ENCODE peak calls at places on chromosomes 16 and 17, in eight cellular contexts. D is activated naive CD4-positive, alpha-beta T cell treated with Interleukin-2 at 50 U/mL for 16 hours; M is progenitor cell of endocrine pancreas; U is substantia nigra; X is stimulated activated CD8-positive, alpha-beta memory T cell treated with anti-CD3 and anti-CD28 coated beads, Interleukin-12 subunit alpha, Interleukin-12 subunit beta, amount 100 ng/mL, for 4 hours; Z is astrocyte of the hippocampus; I is NCI-H1694; C is activated gamma-delta T cell treated with anti-CD3 and anti-CD28 coated beads, Interleukin-2, amount 50 U/mL, for 16 hours. O is an unnamed sample.

GRCh38 chr16:47676628-47677177 is 215.6 kb downstream of the PHKB start:
- DNase-seq in X (no peak), Z (no peak), C (no peak), D (no peak), I (no peak), M (no peak), U (no peak), O (no peak)

GRCh38 chr17:2423271-2423670 is 22.4 kb upstream of the MNT start:
- DNase-seq in U (no peak), D (no peak), Z (no peak), M (no peak), X (no peak), C (no peak), I (no peak), O (no peak)

GRCh38 chr17:4733073-4733531 is 1.9 kb downstream of the MED11 start:
- DNase-seq in M (no peak), I (no peak), Z (no peak), D (no peak), U (peak), C (no peak), X (no peak), O (no peak)

GRCh38 chr16:16120044-16120381 is 103.3 kb downstream of the ABCC6 start:
- DNase-seq in D (no peak), U (no peak), Z (no peak), M (no peak), X (no peak), C (no peak), I (peak), O (no peak)

GRCh38 chr17:66178642-66179041 is 13.3 kb downstream of the CEP112 start:
- DNase-seq in D (no peak), X (no peak), M (no peak), C (no peak), Z (no peak), U (no peak), I (no peak), O (no peak)

GRCh38 chr17:77478899-77479298 is 338.1 kb downstream of the SEC14L1 start:
- DNase-seq in D (no peak), U (no peak), X (no peak), C (no peak), M (no peak), Z (no peak), I (no peak), O (no peak)

GRCh38 chr16:56956756-56957155 is 5.0 kb upstream of the CETP start:
- DNase-seq in M (no peak), X (no peak), Z (no peak), I (no peak), U (no peak), D (no peak), C (no peak), O (no peak)

GRCh38 chr17:19713462-19713861 is 2.9 kb downstream of the SLC47A2 start:
- DNase-seq in Z (no peak), C (no peak), X (no peak), U (no peak), M (no peak), D (no peak), I (no peak), O (no peak)

GRCh38 chr16:84091460-84091859 is 25.3 kb downstream of the MBTPS1 start:
- DNase-seq in Z (no peak), C (no peak), X (no peak), M (no peak), D (no peak), I (peak), U (no peak), O (no peak)

GRCh38 chr16:65829076-65829475 is 537.4 kb upstream of the CDH5 start:
- DNase-seq in I (no peak), X (no peak), U (no peak), M (no peak), D (no peak), C (no peak), Z (no peak), O (no peak)

GRCh38 chr17:76246080-76247066 is 6.1 kb upstream of the RNF157 start:
- DNase-seq in D (peak), U (no peak), C (no peak), Z (no peak), M (no peak), X (no peak), I (no peak), O (peak)

GRCh38 chr17:36089888-36090836 is at the start of gene CCL3:
- DNase-seq in C (no peak), D (peak), I (no peak), M (no peak), X (no peak), U (peak), Z (no peak), O (peak)

GRCh38 chr17:18377437-18378204 is at the start of gene EVPLL:
- DNase-seq in C (no peak), I (no peak), M (no peak), D (no peak), Z (no peak), U (no peak), X (no peak), O (no peak)

GRCh38 chr17:79904865-79905264 is 65.6 kb upstream of the CBX4 start:
- DNase-seq in U (no peak), X (no peak), C (no peak), M (no peak), I (no peak), Z (no peak), D (no peak), O (no peak)

GRCh38 chr17:82400206-82400605 is 17.9 kb upstream of the HEXD start:
- DNase-seq in X (no peak), U (no peak), M (no peak), D (no peak), C (no peak), I (no peak), Z (no peak), O (no peak)

GRCh38 chr17:74972973-74973328 is 392 bp upstream of the HID1 start:
- DNase-seq in X (no peak), M (no peak), Z (no peak), U (peak), C (no peak), D (no peak), I (no peak), O (peak)